ENCODE peak calls at places on chromosome 18, in nine cellular contexts. B is tibial artery, L is Calu3, C is non-pigmented ciliary epithelial cell, H is hypothalamus, K is GM04503, T is NCI-H1092 treated with DMSO at 0.1 percent for 48 hours, Z is cardiac muscle cell, Y is Caki2. W is an unnamed sample.
A peak's percentile ranks its signal among the peaks of the same experiment; 100 is the strongest.

GRCh38 chr18:3688682-3689081 is 238.7 kb downstream of the TGIF1 start:
- DNase-seq in B (no peak), Y (peak; percentile 99), K (peak; percentile 89), C (peak; percentile 91), H (no peak), Z (peak; percentile 36), T (no peak), L (peak; percentile 55), W (peak; percentile 96)

GRCh38 chr18:76922107-76922506 is 99.8 kb downstream of the ZNF236 start:
- DNase-seq in K (no peak), Y (no peak), C (peak; percentile 6), L (peak; percentile 9), B (peak; percentile 43), H (peak; percentile 61), Z (peak; percentile 66), T (peak; percentile 79), W (peak; percentile 10)

GRCh38 chr18:37476182-37476581 is 89.4 kb downstream of the CELF4 start:
- DNase-seq in Z (peak; percentile 68), Y (no peak), H (no peak), B (no peak), T (peak; percentile 48), L (peak; percentile 52), C (no peak), K (no peak), W (no peak)

GRCh38 chr18:50578651-50579050 is 18.8 kb downstream of the MAPK4 start:
- DNase-seq in T (no peak), Z (no peak), B (no peak), H (no peak), K (no peak), C (no peak), Y (peak; percentile 18), L (no peak), W (no peak)

GRCh38 chr18:58027341-58027740 is 16.7 kb upstream of the NEDD4L start:
- DNase-seq in Z (no peak), T (no peak), K (no peak), B (no peak), Y (no peak), L (no peak), H (no peak), C (no peak), W (no peak)

GRCh38 chr18:78967692-78968091 is 11.9 kb upstream of the SALL3 start:
- DNase-seq in H (no peak), T (no peak), B (no peak), Y (no peak), L (no peak), K (no peak), Z (no peak), C (no peak), W (no peak)

GRCh38 chr18:60413944-60414547 is 41.5 kb upstream of the MC4R start:
- DNase-seq in L (peak; percentile 52), Z (peak; percentile 15), T (peak; percentile 38), B (no peak), C (no peak), H (no peak), Y (no peak), K (no peak), W (no peak)

GRCh38 chr18:44638141-44638540 is 42.5 kb upstream of the SETBP1 start:
- DNase-seq in C (no peak), T (no peak), B (no peak), L (no peak), Z (no peak), H (no peak), K (no peak), Y (no peak), W (no peak)

GRCh38 chr18:72867721-72868665 is at the start of gene NETO1:
- DNase-seq in T (peak; percentile 34), Z (peak; percentile 54), B (no peak), K (no peak), H (peak; percentile 27), C (no peak), Y (peak; percentile 41), L (no peak), W (no peak)

GRCh38 chr18:58887613-58887963 is 22.9 kb downstream of the ZNF532 start:
- DNase-seq in C (peak; percentile 59), T (no peak), K (no peak), L (no peak), B (peak; percentile 77), H (peak; percentile 50), Y (peak; percentile 49), Z (no peak), W (no peak)

GRCh38 chr18:10353791-10354190 is 100.6 kb upstream of the APCDD1 start:
- DNase-seq in L (no peak), T (no peak), H (no peak), Y (no peak), Z (no peak), K (no peak), B (no peak), C (peak; percentile 50), W (peak; percentile 55)

GRCh38 chr18:23969664-23970063 is 44.9 kb upstream of the TTC39C start:
- DNase-seq in L (no peak), K (no peak), T (no peak), C (no peak), H (no peak), B (no peak), Y (no peak), Z (no peak), W (no peak)

GRCh38 chr18:21391074-21391673 is 149.1 kb downstream of the GREB1L start:
- DNase-seq in Z (no peak), T (no peak), K (peak; percentile 17), L (peak; percentile 28), Y (peak; percentile 77), B (no peak), H (no peak), C (peak; percentile 32), W (no peak)

GRCh38 chr18:65124633-65125032 is 626.2 kb upstream of the CDH7 start:
- DNase-seq in B (no peak), K (no peak), L (no peak), Z (no peak), H (no peak), C (no peak), Y (no peak), T (no peak), W (no peak)

GRCh38 chr18:48975221-48975816 is 24.6 kb upstream of the SMAD7 start:
- DNase-seq in H (no peak), L (no peak), Z (peak; percentile 39), B (no peak), T (peak; percentile 45), K (no peak), Y (no peak), C (no peak), W (no peak)